ENCODE peak calls at places on chromosomes 4 and X, in nine cellular contexts. G, Q, Y, F, I, J, Z, X and K are unnamed samples.

GRCh38 chr4:26474551-26474950 is 15.7 kb downstream of the CCKAR start:
- DNase-seq in I (no peak), Y (no peak), X (no peak), J (no peak), F (no peak), G (no peak), Q (no peak), Z (no peak), K (no peak)

GRCh38 chrX:8879750-8880149 is 78.6 kb upstream of the FAM9A start:
- DNase-seq in Y (no peak), G (peak; percentile 16), F (no peak), J (no peak), Z (no peak), X (peak; percentile 8), Q (no peak), I (no peak), K (no peak)

GRCh38 chrX:9676738-9677097 is 88.9 kb downstream of the GPR143 start:
- DNase-seq in I (no peak), G (no peak), F (no peak), Z (no peak), Q (no peak), J (no peak), Y (no peak), X (no peak), K (no peak)

GRCh38 chr4:105996845-105997244 is 101.6 kb downstream of the NPNT start:
- DNase-seq in X (no peak), Y (no peak), Z (no peak), J (no peak), I (no peak), Q (no peak), G (no peak), F (peak; percentile 40), K (no peak)

GRCh38 chr4:76197971-76198410 is 15.6 kb downstream of the SCARB2 start:
- DNase-seq in Q (no peak), F (peak; percentile 73), Y (no peak), J (peak; percentile 71), Z (no peak), X (no peak), I (no peak), G (no peak), K (peak; percentile 65)

GRCh38 chr4:71304289-71304850 is 34.5 kb upstream of the SLC4A4 start:
- DNase-seq in I (no peak), F (no peak), X (no peak), Q (no peak), Z (no peak), J (no peak), Y (no peak), G (no peak), K (no peak)

GRCh38 chr4:121216438-121216837 is 52.3 kb upstream of the TNIP3 start:
- DNase-seq in F (no peak), I (no peak), Y (no peak), Q (no peak), J (no peak), X (no peak), G (no peak), Z (no peak), K (no peak)

GRCh38 chr4:42280327-42281095 is 116.8 kb upstream of the SHISA3 start:
- DNase-seq in J (no peak), F (no peak), Z (no peak), X (peak; percentile 27), G (no peak), Q (no peak), Y (no peak), I (no peak), K (no peak)

GRCh38 chr4:87981505-87981904 is 6.0 kb downstream of the SPP1 start:
- DNase-seq in G (no peak), F (no peak), Z (no peak), Q (no peak), X (no peak), I (no peak), J (no peak), Y (no peak), K (no peak)

GRCh38 chr4:5198586-5198985 is 147.3 kb downstream of the STK32B start:
- DNase-seq in G (no peak), Z (no peak), Y (no peak), I (no peak), X (no peak), J (no peak), F (no peak), Q (no peak), K (no peak)